ENCODE peak calls at places on chromosome 16, in five cellular contexts. F, S, M, X and E are unnamed samples.

GRCh38 chr16:65782537-65783290 is 583.8 kb upstream of the CDH5 start:
- DNase-seq in F (no peak), S (no peak), M (peak), X (peak), E (peak)

GRCh38 chr16:30757316-30757715 is 4.5 kb downstream of the CFAP119 start:
- DNase-seq in F (no peak), S (no peak), M (no peak), X (no peak), E (no peak)

GRCh38 chr16:47872228-47872627 is 283.6 kb downstream of the ABCC12 start:
- DNase-seq in F (no peak), S (no peak), M (no peak), X (no peak), E (no peak)

GRCh38 chr16:67666032-67666537 is 465 bp downstream of the ENKD1 start:
- DNase-seq in F (peak), S (no peak), M (no peak), X (no peak), E (no peak)

GRCh38 chr16:11819798-11820197 is 22.7 kb upstream of the ZC3H7A start:
- DNase-seq in F (no peak), S (no peak), M (no peak), X (no peak), E (no peak)

GRCh38 chr16:84604477-84605013 is 13.3 kb downstream of the COTL1 start:
- DNase-seq in F (peak), S (no peak), M (no peak), X (no peak), E (no peak)

GRCh38 chr16:24975428-24975889 is 39.7 kb downstream of the ARHGAP17 start:
- DNase-seq in F (no peak), S (no peak), M (no peak), X (no peak), E (no peak)

GRCh38 chr16:31421587-31421986 is 6.6 kb downstream of the COX6A2 start:
- DNase-seq in F (no peak), S (no peak), M (no peak), X (no peak), E (no peak)

GRCh38 chr16:84461029-84461415 is 43.4 kb downstream of the MEAK7 start:
- DNase-seq in F (peak), S (no peak), M (no peak), X (no peak), E (no peak)

GRCh38 chr16:5000573-5001001 is 33.1 kb downstream of the NAGPA start:
- DNase-seq in F (peak), S (no peak), M (no peak), X (no peak), E (no peak)

GRCh38 chr16:66662445-66663194 is 33.9 kb downstream of the CMTM4 start:
- DNase-seq in F (peak), S (no peak), M (no peak), X (peak), E (no peak)

GRCh38 chr16:11836653-11837244 is 14.6 kb downstream of the RSL1D1 start:
- DNase-seq in F (peak), S (no peak), M (no peak), X (peak), E (no peak)

GRCh38 chr16:49704586-49705155 is 151.2 kb downstream of the ZNF423 start:
- DNase-seq in F (no peak), S (no peak), M (no peak), X (no peak), E (no peak)